ENCODE peak calls at places on chromosomes 6 and 20, in four cellular contexts. K is stimulated activated CD4-positive, alpha-beta T cell treated with anti-CD3 and anti-CD28 coated beads, Interleukin-2, amount 100 ng/mL, for 48 hours; O is AG08396; W is germinal center. B is an unnamed sample.

GRCh38 chr6:81166770-81167169 is 585.7 kb downstream of the TENT5A start:
- DNase-seq in K (no peak), O (peak; percentile 16), W (no peak), B (no peak)

GRCh38 chr6:71724456-71725180 is 161.7 kb upstream of the RIMS1 start:
- DNase-seq in K (no peak), O (no peak), W (no peak), B (no peak)

GRCh38 chr6:120282005-120282404 is 932.4 kb upstream of the MAN1A1 start:
- DNase-seq in K (no peak), O (no peak), W (no peak), B (no peak)

GRCh38 chr6:2257358-2257757 is 12.0 kb upstream of the GMDS start:
- DNase-seq in K (no peak), O (no peak), W (no peak), B (no peak)

GRCh38 chr6:149967591-149967990 is 3.8 kb downstream of the ULBP1 start:
- DNase-seq in K (no peak), O (no peak), W (no peak), B (no peak)

GRCh38 chr6:146267946-146268345 is 239.1 kb downstream of the GRM1 start:
- DNase-seq in K (no peak), O (no peak), W (no peak), B (no peak)

GRCh38 chr20:49356676-49357075 is 78.8 kb upstream of the ZNFX1 start:
- DNase-seq in K (no peak), O (no peak), W (no peak), B (no peak)

GRCh38 chr6:88370127-88370710 is 204.1 kb upstream of the CNR1 start:
- DNase-seq in K (no peak), O (no peak), W (no peak), B (no peak)

GRCh38 chr20:43824279-43824678 is 90.4 kb upstream of the TOX2 start:
- DNase-seq in K (no peak), O (no peak), W (no peak), B (no peak)

GRCh38 chr20:59141818-59142581 is 21.6 kb upstream of the ZNF831 start:
- DNase-seq in K (no peak), O (no peak), W (no peak), B (peak; percentile 37)

GRCh38 chr6:44105146-44105545 is 22.1 kb downstream of the MRPL14 start:
- DNase-seq in K (no peak), O (no peak), W (no peak), B (no peak)

GRCh38 chr20:63979549-63980316 is at the start of gene SAMD10:
- DNase-seq in K (peak; percentile 70), O (peak; percentile 48), W (peak; percentile 79), B (peak; percentile 67)

GRCh38 chr6:160400426-160400825 is 52.2 kb downstream of the SLC22A3 start:
- DNase-seq in K (no peak), O (no peak), W (no peak), B (no peak)

GRCh38 chr20:20843982-20844381 is 131.5 kb upstream of the RALGAPA2 start:
- DNase-seq in K (no peak), O (no peak), W (no peak), B (no peak)